ENCODE peak calls at places on chromosome 15, in eight cellular contexts. G is hepatocyte, H is mesenchymal stem cell, A is PC-9, P is neuronal stem cell, Z is HCT116, T is H9, L is IMR-90. X is an unnamed sample. For H3K4me1, the result is how much of the 10 kb centered on the place peaks cover.

GRCh38 chr15:69573815-69574472 is 121.3 kb downstream of the RPLP1 start:
- DNase-seq in G (peak), H (peak), A (no peak), P (no peak), Z (no peak), T (no peak), L (peak), X (no peak)

GRCh38 chr15:59186501-59186900 is 20.1 kb upstream of the LDHAL6B start:
- DNase-seq in G (no peak), H (peak), A (no peak), P (no peak), Z (no peak), T (no peak), L (peak), X (no peak)

GRCh38 chr15:41950127-41950483 is 22.3 kb downstream of the EHD4 start:
- DNase-seq in G (no peak), H (no peak), A (no peak), P (no peak), Z (no peak), T (no peak), L (no peak), X (no peak)

GRCh38 chr15:35540885-35541284 is 5.1 kb downstream of the DPH6 start:
- DNase-seq in G (no peak), H (peak), A (no peak), P (no peak), Z (no peak), T (no peak), L (peak), X (no peak)

GRCh38 chr15:74312445-74313007 is 54.9 kb downstream of the CYP11A1 start:
- DNase-seq in G (no peak), H (no peak), A (no peak), P (no peak), Z (no peak), T (no peak), L (no peak), X (no peak)

GRCh38 chr15:64828985-64829384 is 3.5 kb upstream of the PIF1 start:
- DNase-seq in G (no peak), H (no peak), A (no peak), P (no peak), Z (peak), T (no peak), L (peak), X (no peak)

GRCh38 chr15:47870956-47871625 is 153.8 kb downstream of the SEMA6D start:
- DNase-seq in G (peak), H (peak), A (no peak), P (no peak), Z (no peak), T (no peak), L (peak), X (peak)

GRCh38 chr15:90957105-90957790 is 2.6 kb downstream of the RCCD1 start:
- DNase-seq in G (peak), H (peak), A (no peak), P (no peak), Z (no peak), T (peak), L (peak), X (peak)

GRCh38 chr15:89475688-89476087 is 20.7 kb downstream of the RHCG start:
- DNase-seq in G (no peak), H (no peak), A (no peak), P (no peak), Z (no peak), T (no peak), L (no peak), X (no peak)

GRCh38 chr15:57743424-57743823 is 36.9 kb downstream of the POLR2M start:
- DNase-seq in G (no peak), H (no peak), A (no peak), P (no peak), Z (no peak), T (peak), L (no peak), X (peak)

GRCh38 chr15:44711089-44711355 is at the start of gene PATL2:
- DNase-seq in G (no peak), H (no peak), A (no peak), P (no peak), Z (no peak), T (no peak), L (no peak), X (no peak)
- H3K27ac ChIP-seq in G (peak), H (peak), A (peak), P (peak), Z (peak), T (no peak), L (peak), X (peak)

GRCh38 chr15:88334436-88334835 is 77.9 kb upstream of the NTRK3 start:
- DNase-seq in G (no peak), H (no peak), A (no peak), P (no peak), Z (no peak), T (no peak), L (peak), X (peak)
- H2AFZ ChIP-seq in G (no peak), H (no peak), A (no peak), P (no peak), Z (no peak), T (no peak), L (peak), X (no peak)

GRCh38 chr15:94844188-94844532 is 612.8 kb downstream of the MCTP2 start:
- DNase-seq in G (no peak), H (no peak), A (no peak), P (peak), Z (no peak), T (no peak), L (no peak), X (no peak)
- H3K4me1 ChIP-seq in G (under half), H (under half), A (under half), P (under half), Z (under half), T (under half), L (under half), X (half or more)

GRCh38 chr15:39491115-39491916 is 89.6 kb upstream of the THBS1 start:
- DNase-seq in G (no peak), H (no peak), A (no peak), P (no peak), Z (no peak), T (no peak), L (no peak), X (no peak)
- H3K27ac ChIP-seq in G (no peak), H (no peak), A (no peak), P (no peak), Z (no peak), T (no peak), L (no peak), X (no peak)